ENCODE peak calls at places on chromosomes 6 and 20, in eight cellular contexts. M is GM18507; O is neuronal stem cell; N is kidney glomerular epithelial cell; X is astrocyte of the cerebellum; U is caudate nucleus; Q is stomach; Z is stimulated activated CD4-positive, alpha-beta T cell treated with anti-CD3 and anti-CD28 coated beads, Interleukin-1b, Interleukin-23, amount 100 ng/mL, for 4 hours. F is an unnamed sample.

GRCh38 chr20:1757072-1757471 is 99.5 kb upstream of the SIRPG start:
- DNase-seq in M (no peak), O (no peak), N (no peak), X (no peak), U (no peak), Q (no peak), Z (no peak), F (no peak)

GRCh38 chr6:32058511-32058963 is 20.3 kb downstream of the CYP21A2 start:
- DNase-seq in M (no peak), O (no peak), N (no peak), X (no peak), U (no peak), Q (no peak), Z (no peak), F (no peak)

GRCh38 chr6:42742116-42742894 is 3.6 kb downstream of the TBCC start:
- DNase-seq in M (no peak), O (no peak), N (peak), X (no peak), U (no peak), Q (no peak), Z (no peak), F (no peak)

GRCh38 chr6:168313371-168314028 is 6.1 kb downstream of the DACT2 start:
- DNase-seq in M (no peak), O (no peak), N (peak), X (no peak), U (no peak), Q (no peak), Z (no peak), F (no peak)

GRCh38 chr6:90003069-90003800 is 109.0 kb downstream of the GJA10 start:
- DNase-seq in M (no peak), O (no peak), N (peak), X (no peak), U (no peak), Q (no peak), Z (no peak), F (no peak)

GRCh38 chr6:90459225-90459758 is 127.6 kb downstream of the MAP3K7 start:
- DNase-seq in M (no peak), O (no peak), N (no peak), X (no peak), U (no peak), Q (no peak), Z (no peak), F (no peak)

GRCh38 chr6:31834704-31835375 is 7.3 kb downstream of the HSPA1B start:
- DNase-seq in M (no peak), O (peak), N (peak), X (no peak), U (peak), Q (peak), Z (peak), F (no peak)

GRCh38 chr6:74991573-74992332 is 214.1 kb downstream of the COL12A1 start:
- DNase-seq in M (no peak), O (no peak), N (peak), X (peak), U (no peak), Q (no peak), Z (no peak), F (no peak)

GRCh38 chr6:151796842-151797530 is 10.5 kb upstream of the ESR1 start:
- DNase-seq in M (no peak), O (no peak), N (no peak), X (no peak), U (no peak), Q (no peak), Z (no peak), F (no peak)

GRCh38 chr6:35190306-35190705 is 23.4 kb upstream of the SCUBE3 start:
- DNase-seq in M (no peak), O (no peak), N (no peak), X (no peak), U (no peak), Q (no peak), Z (no peak), F (no peak)

GRCh38 chr6:54135665-54136370 is 24.6 kb downstream of the MLIP start:
- DNase-seq in M (no peak), O (no peak), N (peak), X (peak), U (no peak), Q (no peak), Z (no peak), F (no peak)

GRCh38 chr6:40796280-40797223 is 209.4 kb upstream of the LRFN2 start:
- DNase-seq in M (no peak), O (no peak), N (no peak), X (no peak), U (no peak), Q (no peak), Z (no peak), F (no peak)

GRCh38 chr6:52887912-52888535 is 21.5 kb downstream of the GSTA3 start:
- DNase-seq in M (no peak), O (no peak), N (no peak), X (no peak), U (no peak), Q (no peak), Z (no peak), F (no peak)

GRCh38 chr6:129381885-129382284 is 328.1 kb downstream of the ARHGAP18 start:
- DNase-seq in M (no peak), O (no peak), N (no peak), X (no peak), U (no peak), Q (no peak), Z (no peak), F (no peak)

GRCh38 chr6:87617405-87617804 is 27.5 kb downstream of the ORC3 start:
- DNase-seq in M (no peak), O (no peak), N (no peak), X (no peak), U (no peak), Q (no peak), Z (no peak), F (no peak)

GRCh38 chr6:33279257-33279695 is 2.4 kb downstream of the B3GALT4 start:
- DNase-seq in M (no peak), O (no peak), N (no peak), X (no peak), U (no peak), Q (no peak), Z (no peak), F (no peak)

GRCh38 chr6:73152998-73153757 is 72.1 kb downstream of the KHDC1L start:
- DNase-seq in M (no peak), O (no peak), N (no peak), X (no peak), U (no peak), Q (no peak), Z (no peak), F (no peak)

GRCh38 chr6:109296305-109296915 is 85.9 kb downstream of the CD164 start:
- DNase-seq in M (no peak), O (no peak), N (no peak), X (no peak), U (no peak), Q (peak), Z (no peak), F (no peak)

GRCh38 chr6:137975058-137975940 is 108.2 kb downstream of the TNFAIP3 start:
- DNase-seq in M (peak), O (no peak), N (peak), X (no peak), U (no peak), Q (no peak), Z (no peak), F (no peak)

GRCh38 chr6:163355471-163355991 is 59.0 kb upstream of the QKI start:
- DNase-seq in M (no peak), O (no peak), N (peak), X (no peak), U (peak), Q (no peak), Z (no peak), F (no peak)

GRCh38 chr20:16219182-16219581 is 354.1 kb downstream of the KIF16B start:
- DNase-seq in M (no peak), O (no peak), N (no peak), X (no peak), U (no peak), Q (no peak), Z (no peak), F (no peak)

GRCh38 chr6:39088331-39088730 is 26.7 kb downstream of the SAYSD1 start:
- DNase-seq in M (no peak), O (peak), N (peak), X (peak), U (no peak), Q (no peak), Z (no peak), F (peak)

GRCh38 chr6:39294133-39294532 is 20.1 kb downstream of the KCNK17 start:
- DNase-seq in M (no peak), O (no peak), N (no peak), X (no peak), U (no peak), Q (no peak), Z (no peak), F (no peak)

GRCh38 chr20:21517566-21518277 is 3.9 kb upstream of the NKX2-2 start:
- DNase-seq in M (no peak), O (no peak), N (no peak), X (no peak), U (no peak), Q (no peak), Z (no peak), F (no peak)

GRCh38 chr6:45327956-45328522 is at the start of gene RUNX2:
- DNase-seq in M (no peak), O (no peak), N (no peak), X (peak), U (no peak), Q (no peak), Z (no peak), F (peak)

GRCh38 chr6:14882394-14883073 is 363.3 kb upstream of the JARID2 start:
- DNase-seq in M (no peak), O (no peak), N (no peak), X (no peak), U (no peak), Q (no peak), Z (no peak), F (no peak)

GRCh38 chr6:167856999-167857660 is 30.4 kb downstream of the AFDN start:
- DNase-seq in M (no peak), O (no peak), N (peak), X (no peak), U (no peak), Q (no peak), Z (no peak), F (no peak)

GRCh38 chr20:17648306-17648646 is 33.8 kb downstream of the RRBP1 start:
- DNase-seq in M (no peak), O (no peak), N (no peak), X (no peak), U (no peak), Q (no peak), Z (no peak), F (no peak)

GRCh38 chr20:63587781-63588591 is 13.9 kb upstream of the HELZ2 start:
- DNase-seq in M (no peak), O (no peak), N (no peak), X (no peak), U (no peak), Q (no peak), Z (no peak), F (no peak)

GRCh38 chr6:169341706-169342105 is 88.1 kb upstream of the THBS2 start:
- DNase-seq in M (no peak), O (no peak), N (no peak), X (no peak), U (no peak), Q (no peak), Z (no peak), F (no peak)

GRCh38 chr6:33816911-33817310 is 13.1 kb upstream of the MLN start:
- DNase-seq in M (no peak), O (no peak), N (no peak), X (no peak), U (no peak), Q (no peak), Z (no peak), F (no peak)

GRCh38 chr20:37880726-37881591 is 22.0 kb upstream of the VSTM2L start:
- DNase-seq in M (no peak), O (no peak), N (no peak), X (no peak), U (no peak), Q (peak), Z (no peak), F (no peak)

F was measured in iPS DF 19.7.